ENCODE peak calls at places on chromosomes 3 and 15, in seven cellular contexts. X, K, P, S, V, R and Y are unnamed samples.

GRCh38 chr3:52231502-52232278 is 6.2 kb upstream of the TLR9 start:
- DNase-seq in X (peak; percentile 56), K (peak; percentile 62), P (peak; percentile 85), S (peak; percentile 64), V (peak; percentile 89), R (peak; percentile 89), Y (peak; percentile 79)

GRCh38 chr3:76643620-76644019 is 396.3 kb upstream of the ROBO2 start:
- DNase-seq in X (no peak), K (no peak), P (no peak), S (no peak), V (no peak), R (no peak), Y (no peak)

GRCh38 chr15:34759347-34759746 is 4.5 kb upstream of the GJD2 start:
- DNase-seq in X (no peak), K (no peak), P (no peak), S (peak; percentile 36), V (no peak), R (no peak), Y (no peak)

GRCh38 chr3:122021811-122022401 is at the start of gene ILDR1:
- DNase-seq in X (no peak), K (no peak), P (peak; percentile 65), S (peak; percentile 19), V (no peak), R (peak; percentile 87), Y (no peak)

GRCh38 chr3:23805881-23806321 is at the start of gene UBE2E1:
- DNase-seq in X (peak; percentile 66), K (peak; percentile 72), P (peak; percentile 84), S (peak; percentile 83), V (peak; percentile 92), R (peak; percentile 76), Y (peak; percentile 85)

GRCh38 chr3:135069406-135069805 is 274.3 kb downstream of the EPHB1 start:
- DNase-seq in X (no peak), K (no peak), P (no peak), S (no peak), V (no peak), R (no peak), Y (no peak)

GRCh38 chr15:79140846-79141570 is 50.4 kb upstream of the RASGRF1 start:
- DNase-seq in X (no peak), K (no peak), P (no peak), S (no peak), V (no peak), R (no peak), Y (no peak)

GRCh38 chr15:77611767-77612166 is 20.9 kb downstream of the LINGO1 start:
- DNase-seq in X (no peak), K (no peak), P (no peak), S (no peak), V (peak; percentile 61), R (no peak), Y (no peak)

GRCh38 chr3:71078199-71078598 is 505.3 kb downstream of the FOXP1 start:
- DNase-seq in X (no peak), K (no peak), P (no peak), S (no peak), V (no peak), R (no peak), Y (no peak)

GRCh38 chr15:55434989-55435825 is 26.9 kb downstream of the PIERCE2 start:
- DNase-seq in X (no peak), K (peak; percentile 71), P (no peak), S (peak; percentile 59), V (no peak), R (no peak), Y (peak; percentile 62)

GRCh38 chr3:3552741-3553140 is 246.5 kb upstream of the LRRN1 start:
- DNase-seq in X (no peak), K (no peak), P (no peak), S (no peak), V (no peak), R (no peak), Y (no peak)

GRCh38 chr3:10437272-10437994 is 68.0 kb downstream of the ATP2B2 start:
- DNase-seq in X (no peak), K (no peak), P (no peak), S (no peak), V (no peak), R (no peak), Y (peak; percentile 69)

GRCh38 chr3:81277853-81278252 is 483.6 kb downstream of the GBE1 start:
- DNase-seq in X (no peak), K (no peak), P (no peak), S (no peak), V (no peak), R (no peak), Y (no peak)

GRCh38 chr15:68618339-68619302 is 39.8 kb downstream of the CORO2B start:
- DNase-seq in X (no peak), K (no peak), P (no peak), S (no peak), V (peak; percentile 49), R (no peak), Y (no peak)

GRCh38 chr3:136583823-136584222 is 168.4 kb downstream of the STAG1 start:
- DNase-seq in X (no peak), K (no peak), P (no peak), S (no peak), V (no peak), R (no peak), Y (no peak)

GRCh38 chr3:12235691-12236090 is 53.2 kb upstream of the PPARG start:
- DNase-seq in X (no peak), K (no peak), P (no peak), S (no peak), V (no peak), R (no peak), Y (no peak)

GRCh38 chr3:73556520-73557371 is 68.0 kb downstream of the PDZRN3 start:
- DNase-seq in X (no peak), K (no peak), P (no peak), S (peak; percentile 35), V (no peak), R (no peak), Y (no peak)

GRCh38 chr15:67080118-67080899 is 14.9 kb downstream of the SMAD3 start:
- DNase-seq in X (peak; percentile 59), K (no peak), P (peak; percentile 68), S (no peak), V (peak; percentile 83), R (no peak), Y (no peak)

GRCh38 chr15:67083135-67083766 is 17.8 kb downstream of the SMAD3 start:
- DNase-seq in X (no peak), K (no peak), P (no peak), S (no peak), V (no peak), R (no peak), Y (no peak)

GRCh38 chr15:67082007-67082536 is 16.7 kb downstream of the SMAD3 start:
- DNase-seq in X (no peak), K (no peak), P (peak; percentile 60), S (no peak), V (no peak), R (no peak), Y (peak; percentile 49)

GRCh38 chr15:67079361-67079760 is 14.0 kb downstream of the SMAD3 start:
- DNase-seq in X (no peak), K (no peak), P (no peak), S (no peak), V (no peak), R (no peak), Y (no peak)

DNA sequence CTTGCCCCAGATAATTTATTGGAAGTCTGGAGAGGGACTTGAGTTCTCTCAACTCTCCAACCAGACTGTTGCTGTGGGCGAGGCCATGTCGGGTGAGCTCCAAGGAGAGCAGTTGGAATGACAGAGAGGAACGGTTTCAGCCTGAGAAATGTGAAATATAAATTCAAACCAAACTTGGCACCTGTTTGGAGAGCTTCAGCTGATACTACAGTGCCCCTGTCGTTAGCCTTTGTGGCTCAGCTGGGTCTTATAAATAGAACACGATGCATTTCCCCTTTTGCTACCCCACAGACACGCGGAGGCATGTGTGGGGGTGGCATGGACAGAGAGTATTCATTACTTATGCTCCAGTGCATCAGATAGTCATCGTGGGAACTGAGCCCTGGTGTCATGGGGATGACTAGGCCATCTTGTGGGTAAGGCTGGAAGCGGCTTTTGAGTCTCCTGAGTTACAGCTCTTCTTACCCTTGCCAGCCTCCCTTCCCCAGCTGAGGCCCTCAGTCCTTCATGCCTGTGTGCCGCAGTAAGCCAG is 15.6 kb downstream of the SMAD3 start:
- DNase-seq in X (peak; percentile 46), K (peak; percentile 71), P (peak; percentile 76), S (no peak), V (peak; percentile 64), R (no peak), Y (peak; percentile 66)
- H3K4me3 ChIP-seq in X (no peak overlapping the region), K (no peak overlapping the region), P (no peak overlapping the region), S (no peak overlapping the region), V (no peak overlapping the region), R (no peak overlapping the region), Y (peak overlapping the region; percentile 39)

GRCh38 chr3:48466386-48467109 is 20.0 kb downstream of the ATRIP start:
- DNase-seq in X (peak; percentile 44), K (no peak), P (peak; percentile 59), S (no peak), V (peak; percentile 70), R (peak; percentile 61), Y (no peak)
- H3K4me1 ChIP-seq in X (peaks cover 24% of the 10 kb centered on the region), K (peaks cover 52% of the 10 kb centered on the region), P (peaks cover 69% of the 10 kb centered on the region), S (peaks cover 9% of the 10 kb centered on the region), V (peaks cover 5% of the 10 kb centered on the region), R (peaks cover 59% of the 10 kb centered on the region), Y (peaks cover 65% of the 10 kb centered on the region)

GRCh38 chr15:28107111-28107893 is 8.2 kb upstream of the OCA2 start:
- DNase-seq in X (no peak), K (no peak), P (peak; percentile 49), S (peak; percentile 50), V (peak; percentile 62), R (peak; percentile 39), Y (no peak)
- H3K4me3 ChIP-seq in X (peak overlapping the region; percentile 27), K (peak overlapping the region; percentile 42), P (peak overlapping the region; percentile 60), S (peak overlapping the region; percentile 25), V (peak overlapping the region; percentile 52), R (peak overlapping the region; percentile 32), Y (peak overlapping the region; percentile 61)

GRCh38 chr15:73602992-73603391 is 30.2 kb downstream of the NPTN start:
- DNase-seq in X (no peak), K (no peak), P (no peak), S (no peak), V (no peak), R (no peak), Y (no peak)
- H3K4me1 ChIP-seq in X (peaks cover 30% of the 10 kb centered on the region), K (peaks cover 44% of the 10 kb centered on the region), P (peaks cover 78% of the 10 kb centered on the region), S (peaks cover 52% of the 10 kb centered on the region), V (peaks cover 13% of the 10 kb centered on the region), R (peaks cover 54% of the 10 kb centered on the region), Y (peaks cover 16% of the 10 kb centered on the region)

GRCh38 chr3:154849408-154849807 is 230.7 kb upstream of the MME start:
- DNase-seq in X (no peak), K (no peak), P (no peak), S (no peak), V (no peak), R (no peak), Y (no peak)

GRCh38 chr3:154842546-154842945 is 237.6 kb upstream of the MME start:
- DNase-seq in X (no peak), K (no peak), P (no peak), S (no peak), V (no peak), R (no peak), Y (no peak)

GRCh38 chr3:154843647-154844046 is 236.5 kb upstream of the MME start:
- DNase-seq in X (no peak), K (no peak), P (no peak), S (no peak), V (no peak), R (no peak), Y (no peak)

DNA sequence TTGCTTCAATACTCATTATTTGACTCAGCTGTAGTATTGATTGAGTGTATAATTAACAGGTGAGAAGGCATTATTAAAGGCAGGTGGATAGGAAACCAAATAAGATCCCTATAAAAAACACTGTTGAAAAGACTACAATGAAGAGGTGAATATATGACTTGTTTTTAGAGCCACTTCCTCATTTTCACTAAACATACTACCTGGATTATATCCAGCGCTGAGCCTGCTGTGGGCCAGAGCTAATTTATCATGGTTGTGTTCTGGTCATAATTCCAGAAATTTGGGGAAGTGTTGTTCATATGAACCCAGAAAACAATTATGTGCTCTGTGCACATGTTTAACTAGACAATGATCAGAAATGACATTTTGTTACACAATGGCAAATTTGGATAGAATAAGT is 235.3 kb upstream of the MME start:
- DNase-seq in X (no peak), K (no peak), P (no peak), S (no peak), V (no peak), R (no peak), Y (no peak)
- H3K4me3 ChIP-seq in X (no peak overlapping the region), K (no peak overlapping the region), P (no peak overlapping the region), S (no peak overlapping the region), V (no peak overlapping the region), R (no peak overlapping the region), Y (no peak overlapping the region)